ENCODE peak calls at places on chromosome 20, in seven cellular contexts. O is GM23338, P is Panc1, M is A549, I is HCT116, L is GM12878, F is SK-N-SH. S is an unnamed sample.

GRCh38 chr20:38855356-38855755 is 49.9 kb downstream of the PPP1R16B start:
- DNase-seq in O (no peak), P (no peak), M (no peak), I (no peak), L (no peak), F (no peak), S (no peak)

GRCh38 chr20:24743641-24744040 is 205.4 kb upstream of the CST7 start:
- DNase-seq in O (no peak), P (no peak), M (no peak), I (no peak), L (no peak), F (no peak), S (no peak)

GRCh38 chr20:62944746-62945145 is 6.8 kb downstream of the GID8 start:
- DNase-seq in O (no peak), P (no peak), M (no peak), I (no peak), L (no peak), F (no peak), S (no peak)

GRCh38 chr20:20604907-20605306 is 107.5 kb downstream of the RALGAPA2 start:
- DNase-seq in O (no peak), P (no peak), M (no peak), I (no peak), L (no peak), F (no peak), S (no peak)

GRCh38 chr20:25064561-25064960 is 6.6 kb upstream of the ACSS1 start:
- DNase-seq in O (no peak), P (no peak), M (no peak), I (no peak), L (no peak), F (no peak), S (no peak)

GRCh38 chr20:59403261-59403961 is 103.0 kb downstream of the EDN3 start:
- DNase-seq in O (peak), P (no peak), M (peak), I (no peak), L (no peak), F (peak), S (peak)

GRCh38 chr20:462199-462991 is at the start of gene TBC1D20:
- DNase-seq in O (peak), P (peak), M (peak), I (peak), L (peak), F (peak), S (peak)

GRCh38 chr20:44901972-44902371 is 7.9 kb upstream of the PABPC1L start:
- DNase-seq in O (no peak), P (no peak), M (no peak), I (no peak), L (no peak), F (no peak), S (no peak)

GRCh38 chr20:15918631-15919030 is 654.6 kb downstream of the KIF16B start:
- DNase-seq in O (peak), P (no peak), M (no peak), I (no peak), L (no peak), F (no peak), S (no peak)

GRCh38 chr20:23272176-23273029 is 78.2 kb upstream of the NXT1 start:
- DNase-seq in O (no peak), P (no peak), M (no peak), I (no peak), L (no peak), F (no peak), S (no peak)

GRCh38 chr20:24778585-24779031 is 170.5 kb upstream of the CST7 start:
- DNase-seq in O (no peak), P (no peak), M (no peak), I (no peak), L (no peak), F (no peak), S (no peak)

GRCh38 chr20:39983183-39983582 is 705.9 kb downstream of the MAFB start:
- DNase-seq in O (no peak), P (no peak), M (no peak), I (no peak), L (no peak), F (no peak), S (no peak)

GRCh38 chr20:57998276-57998675 is 230.2 kb downstream of the ANKRD60 start:
- DNase-seq in O (peak), P (no peak), M (no peak), I (no peak), L (no peak), F (no peak), S (no peak)

GRCh38 chr20:62361799-62362589 is 5.1 kb downstream of the LAMA5 start:
- DNase-seq in O (peak), P (no peak), M (peak), I (peak), L (no peak), F (no peak), S (no peak)

GRCh38 chr20:38764563-38765355 is 16.5 kb downstream of the ACTR5 start:
- DNase-seq in O (no peak), P (peak), M (peak), I (peak), L (no peak), F (no peak), S (peak)

GRCh38 chr20:51054233-51054632 is 31.3 kb upstream of the KCNG1 start:
- DNase-seq in O (no peak), P (no peak), M (no peak), I (no peak), L (no peak), F (no peak), S (no peak)

GRCh38 chr20:24951536-24952047 is 2.5 kb downstream of the CST7 start:
- DNase-seq in O (no peak), P (no peak), M (no peak), I (no peak), L (no peak), F (no peak), S (no peak)

GRCh38 chr20:62819494-62820174 is 2.8 kb downstream of the COL9A3 start:
- DNase-seq in O (no peak), P (no peak), M (no peak), I (no peak), L (no peak), F (no peak), S (no peak)

GRCh38 chr20:40999841-41000240 is 28.8 kb upstream of the TOP1 start:
- DNase-seq in O (no peak), P (no peak), M (no peak), I (no peak), L (no peak), F (no peak), S (no peak)

GRCh38 chr20:4008026-4008413 is 7.3 kb downstream of the RNF24 start:
- DNase-seq in O (no peak), P (no peak), M (no peak), I (no peak), L (no peak), F (no peak), S (no peak)

GRCh38 chr20:45963059-45964011 is 8.7 kb downstream of the ZNF335 start:
- DNase-seq in O (peak), P (no peak), M (peak), I (no peak), L (no peak), F (peak), S (no peak)

GRCh38 chr20:19786311-19786710 is 28.3 kb downstream of the RIN2 start:
- DNase-seq in O (peak), P (no peak), M (no peak), I (no peak), L (no peak), F (no peak), S (peak)

GRCh38 chr20:20548527-20549266 is 163.7 kb downstream of the RALGAPA2 start:
- DNase-seq in O (no peak), P (no peak), M (no peak), I (no peak), L (no peak), F (no peak), S (no peak)

GRCh38 chr20:50580016-50580747 is 70.0 kb downstream of the PTPN1 start:
- DNase-seq in O (peak), P (no peak), M (peak), I (peak), L (no peak), F (peak), S (peak)

GRCh38 chr20:46853926-46854325 is 40.7 kb upstream of the EYA2 start:
- DNase-seq in O (no peak), P (no peak), M (no peak), I (no peak), L (no peak), F (no peak), S (no peak)

GRCh38 chr20:48769111-48769879 is 58.5 kb downstream of the PREX1 start:
- DNase-seq in O (peak), P (no peak), M (no peak), I (no peak), L (no peak), F (no peak), S (peak)

GRCh38 chr20:63183422-63184146 is 32.3 kb downstream of the YTHDF1 start:
- DNase-seq in O (peak), P (peak), M (peak), I (peak), L (no peak), F (peak), S (peak)

GRCh38 chr20:16926626-16927025 is 178.5 kb downstream of the OTOR start:
- DNase-seq in O (no peak), P (no peak), M (no peak), I (no peak), L (no peak), F (no peak), S (no peak)

GRCh38 chr20:51190783-51191180 is 167.9 kb upstream of the KCNG1 start:
- DNase-seq in O (no peak), P (no peak), M (no peak), I (no peak), L (no peak), F (no peak), S (no peak)

GRCh38 chr20:51456511-51457280 is 85.8 kb downstream of the NFATC2 start:
- DNase-seq in O (peak), P (peak), M (peak), I (peak), L (no peak), F (peak), S (peak)

DNA sequence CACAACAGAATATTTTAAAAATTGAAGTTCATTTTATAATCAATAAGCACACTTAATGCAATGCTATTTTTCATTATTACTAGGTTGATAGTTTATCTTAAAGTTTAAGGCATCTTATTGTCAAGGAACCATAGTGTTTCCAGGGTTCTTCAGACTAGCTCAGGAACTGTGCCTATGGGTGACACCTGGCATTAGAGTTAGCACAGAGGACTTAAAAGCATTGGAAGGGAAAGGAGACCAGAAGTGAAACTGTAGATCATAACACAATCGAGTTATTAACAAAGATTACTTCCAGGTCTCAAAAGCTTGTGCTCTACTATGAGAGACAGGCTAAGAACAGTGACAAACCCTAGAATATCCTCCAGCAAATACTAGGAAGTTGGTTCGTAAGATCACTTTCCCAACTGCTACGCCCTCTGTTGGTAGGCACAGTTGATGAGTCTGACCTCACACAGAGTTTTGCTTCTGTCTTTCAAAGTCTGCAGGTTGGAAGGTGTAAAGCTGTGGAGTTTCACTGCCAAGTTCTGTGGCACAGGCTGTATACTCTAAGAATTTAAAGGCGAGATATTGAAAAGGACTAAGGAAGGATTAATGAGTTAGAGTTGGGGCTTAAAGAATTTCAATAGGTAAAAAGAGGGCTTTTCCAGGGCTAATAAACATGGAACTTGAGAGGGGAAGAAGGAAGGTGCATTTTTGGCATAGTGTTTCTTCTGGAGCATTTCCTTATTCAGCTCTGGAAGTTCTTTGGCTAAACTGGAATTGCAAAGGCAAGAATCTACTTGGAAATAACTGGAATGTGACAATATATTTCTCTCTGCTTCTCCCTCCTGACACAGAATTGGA is 531.3 kb upstream of the JAG1 start:
- DNase-seq in O (peak), P (peak), M (peak), I (peak), L (peak), F (peak), S (peak)
- H3K27ac ChIP-seq in O (no peak), P (no peak), M (peak), I (no peak), L (no peak), F (peak), S (no peak)

GRCh38 chr20:18614244-18614643 is 26.4 kb downstream of the DTD1 start:
- DNase-seq in O (no peak), P (no peak), M (no peak), I (no peak), L (no peak), F (no peak), S (no peak)

GRCh38 chr20:18613553-18613952 is 25.7 kb downstream of the DTD1 start:
- DNase-seq in O (no peak), P (no peak), M (peak), I (no peak), L (no peak), F (no peak), S (no peak)

GRCh38 chr20:18609741-18610140 is 21.9 kb downstream of the DTD1 start:
- DNase-seq in O (no peak), P (no peak), M (no peak), I (no peak), L (no peak), F (no peak), S (no peak)

GRCh38 chr20:18615020-18615652 is 27.3 kb downstream of the DTD1 start:
- DNase-seq in O (no peak), P (no peak), M (no peak), I (no peak), L (no peak), F (no peak), S (no peak)

GRCh38 chr20:18611492-18611891 is 23.6 kb downstream of the DTD1 start:
- DNase-seq in O (peak), P (no peak), M (no peak), I (no peak), L (no peak), F (no peak), S (peak)
- TF ChIP-seq REST in O (no peak), P (no peak), M (no peak), I (no peak), L (no peak), F (no peak), S (no peak)

GRCh38 chr20:32528905-32529670 is 56.0 kb downstream of the NOL4L start:
- DNase-seq in O (no peak), P (no peak), M (no peak), I (no peak), L (no peak), F (peak), S (no peak)
- H3K27ac ChIP-seq in O (no peak), P (no peak), M (no peak), I (no peak), L (no peak), F (no peak), S (no peak)

DNA sequence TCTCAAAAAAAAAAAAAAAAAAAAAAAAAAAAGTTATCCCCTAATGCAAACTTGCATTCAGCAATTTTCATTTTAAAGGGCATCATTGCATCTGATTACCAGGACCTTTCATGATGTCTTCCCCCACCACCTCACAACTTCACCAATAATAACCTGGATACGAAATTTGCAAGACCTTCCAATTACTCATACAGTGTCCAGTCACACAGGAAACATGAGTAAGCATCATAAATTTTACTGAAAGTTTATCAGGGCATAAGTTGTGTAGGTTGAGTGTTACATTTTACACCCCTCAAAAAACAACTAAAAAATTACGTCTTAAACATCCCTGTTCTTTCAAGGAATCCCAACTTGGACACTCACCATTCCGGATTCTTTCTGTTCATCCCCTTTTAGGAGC is 79.1 kb upstream of the ANKEF1 start:
- DNase-seq in O (no peak), P (no peak), M (peak), I (no peak), L (no peak), F (no peak), S (no peak)
- TF ChIP-seq REST in O (no peak), P (no peak), M (no peak), I (no peak), L (no peak), F (no peak), S (no peak)

S was measured in HL-60.